ENCODE peak calls at places on chromosomes 13 and 19, in seven cellular contexts. H, G, V, P, N, X and O are unnamed samples.

GRCh38 chr19:22532388-22533310 is 101.5 kb upstream of the ZNF492 start:
- DNase-seq in H (no peak), G (no peak), V (no peak), P (peak), N (no peak), X (peak), O (no peak)

GRCh38 chr13:65605386-65605785 is 1624.8 kb downstream of the PCDH9 start:
- DNase-seq in H (no peak), G (no peak), V (no peak), P (no peak), N (peak), X (no peak), O (no peak)

GRCh38 chr19:3573162-3573857 is 566 bp downstream of the HMG20B start:
- DNase-seq in H (no peak), G (no peak), V (peak), P (peak), N (no peak), X (no peak), O (no peak)

GRCh38 chr19:31955884-31956283 is 389.5 kb upstream of the ZNF507 start:
- DNase-seq in H (no peak), G (no peak), V (no peak), P (no peak), N (no peak), X (no peak), O (no peak)

GRCh38 chr19:44908836-44909201 is 3.2 kb downstream of the APOE start:
- DNase-seq in H (peak), G (no peak), V (no peak), P (no peak), N (no peak), X (no peak), O (no peak)

GRCh38 chr13:30108913-30109237 is 198.5 kb downstream of the KATNAL1 start:
- DNase-seq in H (no peak), G (no peak), V (peak), P (no peak), N (no peak), X (no peak), O (peak)

GRCh38 chr19:50777830-50778303 is 7.6 kb downstream of the GPR32 start:
- DNase-seq in H (peak), G (no peak), V (no peak), P (no peak), N (peak), X (no peak), O (no peak)

GRCh38 chr19:33280351-33280921 is 21.9 kb downstream of the CEBPA start:
- DNase-seq in H (no peak), G (no peak), V (no peak), P (no peak), N (no peak), X (no peak), O (no peak)

GRCh38 chr13:60332682-60333081 is 64.3 kb upstream of the TDRD3 start:
- DNase-seq in H (no peak), G (no peak), V (no peak), P (no peak), N (no peak), X (no peak), O (no peak)

GRCh38 chr19:10419646-10420443 is 493 bp upstream of the PDE4A start:
- DNase-seq in H (peak), G (no peak), V (peak), P (no peak), N (peak), X (peak), O (no peak)

GRCh38 chr13:53058077-53058660 is 29.6 kb downstream of the OLFM4 start:
- DNase-seq in H (no peak), G (no peak), V (no peak), P (no peak), N (no peak), X (no peak), O (no peak)

GRCh38 chr19:55549500-55550320 is 4.4 kb upstream of the SBK3 start:
- DNase-seq in H (no peak), G (peak), V (peak), P (no peak), N (peak), X (no peak), O (peak)

GRCh38 chr19:38917921-38918491 is 6.0 kb upstream of the CCER2 start:
- DNase-seq in H (peak), G (no peak), V (peak), P (no peak), N (peak), X (no peak), O (no peak)

GRCh38 chr13:81927347-81927746 is 1586.4 kb upstream of the SPRY2 start:
- DNase-seq in H (no peak), G (no peak), V (no peak), P (no peak), N (no peak), X (no peak), O (no peak)

GRCh38 chr13:51549050-51549449 is 35.2 kb upstream of the WDFY2 start:
- DNase-seq in H (no peak), G (no peak), V (peak), P (no peak), N (no peak), X (no peak), O (no peak)

GRCh38 chr13:25384747-25385270 is 13.0 kb downstream of the ATP8A2 start:
- DNase-seq in H (no peak), G (no peak), V (peak), P (no peak), N (no peak), X (no peak), O (no peak)

GRCh38 chr19:18776736-18777135 is 14.4 kb downstream of the COMP start:
- DNase-seq in H (no peak), G (no peak), V (no peak), P (no peak), N (peak), X (no peak), O (no peak)

GRCh38 chr13:20671789-20672188 is 31.7 kb upstream of the IL17D start:
- DNase-seq in H (no peak), G (no peak), V (no peak), P (no peak), N (no peak), X (no peak), O (no peak)

GRCh38 chr19:58330458-58330857 is 3.7 kb downstream of the ZSCAN22 start:
- DNase-seq in H (no peak), G (no peak), V (peak), P (no peak), N (peak), X (no peak), O (no peak)

GRCh38 chr13:30864352-30865130 is 41.5 kb upstream of the MEDAG start:
- DNase-seq in H (peak), G (peak), V (peak), P (no peak), N (peak), X (peak), O (no peak)

GRCh38 chr19:56885173-56885679 is 44.7 kb upstream of the PEG3 start:
- DNase-seq in H (no peak), G (no peak), V (no peak), P (no peak), N (no peak), X (no peak), O (no peak)

GRCh38 chr19:38285567-38285966 is 18.5 kb upstream of the C19orf33 start:
- DNase-seq in H (no peak), G (no peak), V (no peak), P (no peak), N (no peak), X (no peak), O (no peak)

GRCh38 chr19:15634105-15634504 is 6.6 kb upstream of the CYP4F3 start:
- DNase-seq in H (no peak), G (no peak), V (no peak), P (no peak), N (no peak), X (no peak), O (no peak)

GRCh38 chr13:26968431-26969335 is 202.9 kb downstream of the USP12 start:
- DNase-seq in H (no peak), G (no peak), V (peak), P (no peak), N (no peak), X (no peak), O (no peak)

GRCh38 chr13:41398494-41399190 is 58.7 kb upstream of the RGCC start:
- DNase-seq in H (no peak), G (no peak), V (no peak), P (no peak), N (peak), X (no peak), O (no peak)

GRCh38 chr19:12789098-12789903 is 2.0 kb upstream of the JUNB start:
- DNase-seq in H (no peak), G (no peak), V (no peak), P (no peak), N (peak), X (no peak), O (no peak)

GRCh38 chr13:108980237-108980636 is 350.8 kb downstream of the MYO16 start:
- DNase-seq in H (no peak), G (no peak), V (no peak), P (no peak), N (no peak), X (no peak), O (no peak)

GRCh38 chr19:49851456-49852259 is 699 bp downstream of the PTOV1 start:
- DNase-seq in H (peak), G (no peak), V (peak), P (peak), N (no peak), X (peak), O (no peak)

GRCh38 chr13:102839462-102839861 is 6.4 kb upstream of the ERCC5 start:
- DNase-seq in H (no peak), G (peak), V (no peak), P (no peak), N (peak), X (no peak), O (no peak)

GRCh38 chr19:45440873-45441654 is 17.3 kb upstream of the ERCC1 start:
- DNase-seq in H (no peak), G (no peak), V (peak), P (no peak), N (peak), X (no peak), O (no peak)

GRCh38 chr13:37175996-37176395 is 70.5 kb upstream of the CSNK1A1L start:
- DNase-seq in H (no peak), G (peak), V (peak), P (no peak), N (peak), X (no peak), O (no peak)
- H3K4me3 ChIP-seq in H (no peak), G (no peak), V (no peak), P (no peak), N (no peak), X (no peak), O (no peak)

DNA sequence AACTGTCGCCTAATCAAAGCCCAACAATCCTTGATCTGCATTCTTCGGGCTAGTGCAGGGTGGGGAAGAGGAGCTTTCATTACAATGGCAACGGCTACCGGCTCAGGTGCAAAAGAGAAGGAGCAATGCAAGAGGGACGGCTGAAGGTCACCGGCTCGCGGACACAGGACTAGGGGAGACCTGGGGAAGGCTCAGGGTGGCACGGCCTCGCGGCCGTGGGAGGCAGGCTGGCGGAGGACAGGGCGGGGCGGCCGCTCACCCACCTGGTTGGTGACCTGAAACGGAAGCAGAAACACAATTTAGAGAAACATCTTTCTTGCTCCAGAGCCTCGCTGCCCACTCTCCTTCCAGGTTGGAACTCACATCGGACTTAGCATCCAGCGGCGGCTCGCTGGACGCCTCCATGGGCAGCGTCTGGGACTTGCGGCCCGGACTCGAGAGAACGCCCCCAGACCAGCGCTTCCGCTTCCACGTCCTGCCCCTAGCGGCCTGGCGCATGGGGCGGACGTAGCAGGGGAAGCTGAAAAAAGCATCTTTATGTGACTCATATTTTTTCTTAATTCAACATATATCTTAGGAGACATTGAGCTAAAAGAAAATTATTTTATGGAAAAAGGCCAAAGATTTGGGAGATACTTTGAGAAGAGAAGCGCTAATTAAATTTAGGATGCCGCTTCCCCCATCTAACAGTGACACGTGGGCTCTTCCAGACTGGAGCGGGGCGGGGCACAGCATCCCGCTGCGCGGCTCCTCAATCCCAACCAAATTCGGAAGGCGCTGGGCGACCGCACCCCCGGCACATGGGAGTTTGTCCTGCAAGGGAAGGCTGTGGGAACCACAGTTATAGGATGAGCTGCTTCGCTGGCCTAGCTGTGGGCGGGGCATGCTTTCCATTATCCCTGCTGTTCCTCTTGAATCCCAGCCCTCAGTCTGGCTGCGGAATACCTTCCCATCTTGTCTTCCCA is at the start of gene COMMD6:
- DNase-seq in H (peak), G (peak), V (peak), P (peak), N (peak), X (peak), O (no peak)
- TF ChIP-seq CTCF in H (no peak), G (peak), V (no peak), P (peak), N (peak), X (peak), O (no peak)

DNA sequence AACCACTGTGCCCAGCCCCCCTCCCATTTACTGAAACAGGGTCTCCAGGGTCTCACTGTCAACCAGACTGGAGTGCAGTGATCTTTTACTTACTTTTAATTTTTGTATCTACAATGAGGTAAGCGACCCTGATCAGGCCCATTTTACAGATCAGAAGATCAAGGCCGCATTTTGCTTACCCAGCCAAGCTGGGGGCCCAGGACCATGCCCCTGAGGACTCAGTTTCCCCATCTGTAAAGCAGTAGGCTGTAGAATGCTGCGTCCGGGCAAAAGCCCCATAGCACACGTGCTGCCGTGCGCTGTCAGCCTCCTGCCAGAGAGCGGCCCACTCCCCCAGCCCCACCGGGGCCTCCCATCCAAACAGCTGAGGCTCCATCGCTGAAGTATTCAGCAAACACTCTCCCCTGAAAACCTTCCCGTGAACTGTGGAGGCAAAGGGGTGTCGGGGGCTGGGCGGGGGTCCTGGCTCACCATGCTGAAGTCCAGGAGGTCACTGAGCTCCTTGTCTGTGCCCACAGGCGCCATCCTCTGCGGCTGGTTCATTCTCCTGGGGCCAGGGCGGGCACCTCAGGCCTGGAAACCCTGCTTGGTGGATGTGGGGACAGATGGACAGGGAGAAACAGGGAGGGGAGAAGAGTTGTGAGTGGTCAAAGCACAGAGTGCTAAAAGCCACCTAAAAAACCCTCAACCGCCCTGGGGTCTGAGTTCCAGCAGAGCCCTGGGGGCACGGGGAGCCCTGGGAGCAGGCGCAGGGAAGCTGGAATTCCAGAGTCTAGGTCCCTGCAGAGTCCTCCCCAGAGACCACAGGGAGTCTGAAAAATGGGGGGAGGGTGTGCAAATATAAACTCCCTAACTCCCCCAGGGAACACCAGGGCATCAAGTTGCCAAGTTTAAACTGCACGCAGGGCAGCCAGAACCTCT is 2.4 kb downstream of the TCF3 start:
- DNase-seq in H (no peak), G (no peak), V (no peak), P (no peak), N (no peak), X (peak), O (no peak)
- H3K4me3 ChIP-seq in H (peak), G (no peak), V (no peak), P (peak), N (peak), X (no peak), O (no peak)

GRCh38 chr13:69579351-69579750 is 528.3 kb upstream of the ATXN8OS start:
- DNase-seq in H (peak), G (no peak), V (peak), P (no peak), N (no peak), X (no peak), O (no peak)
- TF ChIP-seq CTCF in H (peak), G (no peak), V (peak), P (no peak), N (no peak), X (no peak), O (peak)

GRCh38 chr13:73074101-73074500 is 15.3 kb downstream of the KLF5 start:
- DNase-seq in H (no peak), G (no peak), V (no peak), P (no peak), N (peak), X (no peak), O (no peak)

GRCh38 chr13:73075546-73075945 is 16.7 kb downstream of the KLF5 start:
- DNase-seq in H (no peak), G (no peak), V (peak), P (no peak), N (no peak), X (no peak), O (no peak)

GRCh38 chr13:73070451-73070850 is 11.6 kb downstream of the KLF5 start:
- DNase-seq in H (no peak), G (no peak), V (no peak), P (no peak), N (no peak), X (no peak), O (no peak)

GRCh38 chr13:73073050-73073449 is 14.2 kb downstream of the KLF5 start:
- DNase-seq in H (no peak), G (no peak), V (no peak), P (no peak), N (peak), X (no peak), O (no peak)

GRCh38 chr13:73072501-73072900 is 13.7 kb downstream of the KLF5 start:
- DNase-seq in H (no peak), G (no peak), V (no peak), P (no peak), N (no peak), X (no peak), O (no peak)
- H3K4me3 ChIP-seq in H (no peak), G (no peak), V (no peak), P (no peak), N (no peak), X (no peak), O (no peak)

GRCh38 chr13:22107549-22107948 is 436.7 kb downstream of the FGF9 start:
- DNase-seq in H (no peak), G (no peak), V (no peak), P (no peak), N (no peak), X (no peak), O (no peak)

GRCh38 chr13:22103628-22104027 is 432.8 kb downstream of the FGF9 start:
- DNase-seq in H (no peak), G (no peak), V (no peak), P (no peak), N (no peak), X (no peak), O (no peak)

GRCh38 chr13:22102237-22102636 is 431.4 kb downstream of the FGF9 start:
- DNase-seq in H (no peak), G (no peak), V (no peak), P (no peak), N (no peak), X (no peak), O (no peak)

GRCh38 chr13:22106058-22106457 is 435.2 kb downstream of the FGF9 start:
- DNase-seq in H (no peak), G (no peak), V (no peak), P (no peak), N (no peak), X (no peak), O (no peak)

DNA sequence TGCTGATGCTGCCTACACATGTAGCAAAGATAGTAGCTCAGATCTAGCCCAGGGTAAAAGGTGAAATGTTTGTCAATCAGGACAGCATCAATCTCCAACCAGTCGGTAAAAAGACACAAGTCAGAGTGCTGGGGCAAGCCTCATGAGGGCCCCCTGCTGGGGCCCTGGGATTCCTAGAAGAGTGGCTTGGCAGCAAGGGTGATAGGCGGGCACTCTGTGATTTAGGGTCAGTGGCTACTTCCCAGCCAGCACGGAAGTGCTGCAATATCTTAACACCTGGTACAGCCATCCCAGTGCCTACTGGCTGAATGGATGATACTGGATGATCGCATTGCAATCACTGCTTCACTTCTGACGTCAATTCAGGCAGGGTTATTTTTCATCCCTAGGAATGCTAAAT is 432.2 kb downstream of the FGF9 start:
- DNase-seq in H (no peak), G (no peak), V (no peak), P (no peak), N (no peak), X (no peak), O (no peak)
- TF ChIP-seq CTCF in H (peak), G (no peak), V (peak), P (peak), N (no peak), X (no peak), O (no peak)

DNA sequence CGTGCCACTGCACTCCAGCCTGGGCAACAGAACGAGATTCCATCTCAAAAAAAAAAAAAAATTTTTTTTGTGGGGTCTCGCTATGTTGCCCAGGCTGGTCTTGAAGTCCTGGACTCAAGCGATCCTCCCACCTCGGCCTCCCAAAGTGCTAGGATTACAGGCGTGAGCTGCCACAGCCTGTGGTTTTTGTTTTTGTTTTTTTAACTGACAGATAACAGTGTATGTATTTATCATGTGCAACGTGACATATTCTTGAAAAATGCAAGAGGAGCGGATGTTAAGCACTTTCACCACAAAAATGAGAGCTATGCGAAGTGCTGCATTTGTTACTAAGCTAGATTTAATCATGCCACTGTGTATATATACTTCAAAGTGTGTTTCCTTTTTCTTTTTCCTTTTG is 49.0 kb downstream of the ARHGEF18 start:
- DNase-seq in H (no peak), G (peak), V (no peak), P (no peak), N (peak), X (no peak), O (peak)
- H3K4me3 ChIP-seq in H (no peak), G (no peak), V (no peak), P (no peak), N (no peak), X (no peak), O (no peak)

GRCh38 chr13:111460548-111461444 is 140.4 kb downstream of the TEX29 start:
- DNase-seq in H (peak), G (peak), V (peak), P (no peak), N (peak), X (no peak), O (peak)
- TF ChIP-seq CTCF in H (peak), G (peak), V (peak), P (peak), N (peak), X (no peak), O (peak)

GRCh38 chr19:35120898-35121297 is 5.3 kb downstream of the FXYD3 start:
- DNase-seq in H (no peak), G (no peak), V (no peak), P (no peak), N (no peak), X (no peak), O (no peak)
- H3K4me3 ChIP-seq in H (no peak), G (no peak), V (no peak), P (no peak), N (no peak), X (no peak), O (no peak)

GRCh38 chr19:35577918-35578317 is 8.1 kb upstream of the PMIS2 start:
- DNase-seq in H (no peak), G (no peak), V (no peak), P (no peak), N (no peak), X (no peak), O (no peak)
- TF ChIP-seq CTCF in H (no peak), G (no peak), V (no peak), P (no peak), N (no peak), X (no peak), O (no peak)